ENCODE peak calls at places on chromosomes 1 and 21, in ten cellular contexts. K, A, Q, U, E, F, X, I, H and B are unnamed samples.

GRCh38 chr21:36859744-36860501 is 106.5 kb downstream of the HLCS start:
- DNase-seq in K (peak; percentile 75), A (no peak), Q (peak; percentile 58), U (no peak), E (no peak), F (no peak), X (no peak), I (no peak), H (peak; percentile 58), B (peak; percentile 85)

GRCh38 chr1:10415211-10415930 is 14.9 kb upstream of the CENPS start:
- DNase-seq in K (peak; percentile 44), A (no peak), Q (no peak), U (no peak), E (no peak), F (no peak), X (no peak), I (no peak), H (no peak), B (no peak)

GRCh38 chr1:153572569-153573015 is 6.9 kb upstream of the S100A2 start:
- DNase-seq in K (peak; percentile 84), A (no peak), Q (peak; percentile 78), U (no peak), E (peak; percentile 76), F (peak; percentile 77), X (peak; percentile 48), I (peak; percentile 61), H (peak; percentile 85), B (peak; percentile 91)

GRCh38 chr21:38267991-38268858 is 11.4 kb downstream of the KCNJ15 start:
- DNase-seq in K (no peak), A (no peak), Q (no peak), U (no peak), E (peak; percentile 19), F (no peak), X (no peak), I (no peak), H (no peak), B (no peak)

GRCh38 chr21:42596657-42597056 is 56.8 kb upstream of the PDE9A start:
- DNase-seq in K (no peak), A (no peak), Q (no peak), U (no peak), E (no peak), F (no peak), X (no peak), I (no peak), H (no peak), B (no peak)

GRCh38 chr1:94795321-94795899 is 24.7 kb upstream of the SLC44A3 start:
- DNase-seq in K (no peak), A (no peak), Q (no peak), U (no peak), E (no peak), F (no peak), X (no peak), I (peak; percentile 35), H (no peak), B (no peak)

GRCh38 chr21:29558331-29558730 is 259.6 kb downstream of the BACH1 start:
- DNase-seq in K (no peak), A (no peak), Q (no peak), U (no peak), E (no peak), F (no peak), X (no peak), I (no peak), H (no peak), B (no peak)

GRCh38 chr1:2045468-2046224 is 4.6 kb upstream of the PRKCZ start:
- DNase-seq in K (no peak), A (no peak), Q (no peak), U (no peak), E (no peak), F (no peak), X (no peak), I (no peak), H (no peak), B (no peak)

GRCh38 chr1:161019767-161020572 is 982 bp downstream of the F11R start:
- DNase-seq in K (no peak), A (no peak), Q (no peak), U (no peak), E (no peak), F (no peak), X (no peak), I (no peak), H (peak; percentile 31), B (no peak)

GRCh38 chr1:15992582-15993500 is 11.2 kb upstream of the SRARP start:
- DNase-seq in K (no peak), A (no peak), Q (no peak), U (no peak), E (no peak), F (no peak), X (no peak), I (no peak), H (no peak), B (no peak)

GRCh38 chr1:53550201-53550741 is 91.1 kb downstream of the DMRTB1 start:
- DNase-seq in K (no peak), A (no peak), Q (peak; percentile 12), U (no peak), E (no peak), F (no peak), X (no peak), I (no peak), H (no peak), B (peak; percentile 40)

GRCh38 chr1:154736840-154737239 is 128.9 kb upstream of the ADAR start:
- DNase-seq in K (no peak), A (no peak), Q (peak; percentile 75), U (no peak), E (no peak), F (no peak), X (no peak), I (no peak), H (no peak), B (no peak)

GRCh38 chr1:207811920-207812720 is 60.3 kb downstream of the CD46 start:
- DNase-seq in K (peak; percentile 71), A (no peak), Q (no peak), U (no peak), E (peak; percentile 57), F (no peak), X (no peak), I (no peak), H (peak; percentile 64), B (peak; percentile 55)

GRCh38 chr1:74193908-74194307 is 4.1 kb downstream of the LRRIQ3 start:
- DNase-seq in K (no peak), A (no peak), Q (no peak), U (no peak), E (no peak), F (no peak), X (peak; percentile 1), I (no peak), H (no peak), B (no peak)

GRCh38 chr1:109446236-109446635 is 20.0 kb upstream of the PSMA5 start:
- DNase-seq in K (no peak), A (no peak), Q (no peak), U (no peak), E (no peak), F (no peak), X (no peak), I (no peak), H (peak; percentile 6), B (no peak)

GRCh38 chr1:187471555-187471954 is 642.8 kb downstream of the PLA2G4A start:
- DNase-seq in K (no peak), A (no peak), Q (no peak), U (no peak), E (no peak), F (no peak), X (peak; percentile 32), I (no peak), H (no peak), B (no peak)

GRCh38 chr1:32533792-32534327 is 5.4 kb upstream of the ZBTB8A start:
- DNase-seq in K (no peak), A (no peak), Q (no peak), U (no peak), E (no peak), F (no peak), X (no peak), I (no peak), H (no peak), B (no peak)

GRCh38 chr1:172935062-172935592 is 115.6 kb downstream of the TNFSF18 start:
- DNase-seq in K (no peak), A (no peak), Q (no peak), U (no peak), E (no peak), F (no peak), X (no peak), I (no peak), H (no peak), B (no peak)

GRCh38 chr1:107477233-107477632 is 336.4 kb downstream of the NTNG1 start:
- DNase-seq in K (no peak), A (no peak), Q (peak; percentile 27), U (no peak), E (no peak), F (no peak), X (no peak), I (no peak), H (no peak), B (no peak)

GRCh38 chr21:38807481-38807880 is 1.8 kb downstream of the ETS2 start:
- DNase-seq in K (no peak), A (no peak), Q (no peak), U (no peak), E (no peak), F (no peak), X (no peak), I (no peak), H (peak; percentile 39), B (no peak)

GRCh38 chr1:95733671-95734070 is 499.7 kb downstream of the RWDD3 start:
- DNase-seq in K (no peak), A (no peak), Q (no peak), U (no peak), E (no peak), F (no peak), X (no peak), I (no peak), H (no peak), B (no peak)

GRCh38 chr1:229753764-229754553 is 127.9 kb downstream of the URB2 start:
- DNase-seq in K (no peak), A (no peak), Q (peak; percentile 13), U (no peak), E (peak; percentile 24), F (no peak), X (no peak), I (no peak), H (no peak), B (peak; percentile 81)

GRCh38 chr1:223682502-223682901 is 17.0 kb upstream of the CAPN8 start:
- DNase-seq in K (no peak), A (no peak), Q (no peak), U (no peak), E (no peak), F (no peak), X (no peak), I (no peak), H (no peak), B (no peak)

GRCh38 chr1:101769520-101769919 is 227.2 kb downstream of the OLFM3 start:
- DNase-seq in K (no peak), A (no peak), Q (no peak), U (no peak), E (peak; percentile 3), F (no peak), X (no peak), I (no peak), H (peak; percentile 30), B (no peak)

GRCh38 chr1:68231627-68232303 is 558 bp downstream of the WLS start:
- DNase-seq in K (peak; percentile 50), A (peak; percentile 16), Q (no peak), U (no peak), E (no peak), F (peak; percentile 25), X (peak; percentile 55), I (no peak), H (peak; percentile 79), B (peak; percentile 72)

GRCh38 chr1:215665212-215665611 is 98.1 kb downstream of the KCTD3 start:
- DNase-seq in K (no peak), A (no peak), Q (peak; percentile 15), U (no peak), E (peak; percentile 7), F (no peak), X (no peak), I (no peak), H (no peak), B (no peak)

GRCh38 chr1:81584398-81584797 is 216.3 kb upstream of the ADGRL2 start:
- DNase-seq in K (no peak), A (peak; percentile 17), Q (no peak), U (no peak), E (no peak), F (no peak), X (no peak), I (no peak), H (peak; percentile 11), B (no peak)